ENCODE peak calls at places on chromosome 9, in six cellular contexts. X is heart right ventricle, A is aorta, V is endodermal cell, I is Right ventricle myocardium superior, J is MM.1S. M is an unnamed sample.
A peak's percentile ranks its signal among the peaks of the same experiment; 100 is the strongest.

GRCh38 chr9:72271617-72272478 is 93.2 kb downstream of the ZFAND5 start:
- DNase-seq in I (no peak), V (peak; percentile 86), J (peak; percentile 62), X (peak; percentile 55), A (no peak), M (no peak)

GRCh38 chr9:14313951-14314423 is at the start of gene NFIB:
- DNase-seq in J (peak; percentile 15), X (peak; percentile 58), V (no peak), I (peak; percentile 65), A (peak; percentile 65), M (peak; percentile 80)

GRCh38 chr9:1922026-1922425 is 93.1 kb upstream of the SMARCA2 start:
- DNase-seq in V (peak; percentile 67), I (no peak), X (no peak), J (no peak), A (no peak), M (no peak)

GRCh38 chr9:131740898-131741297 is 1.0 kb upstream of the RAPGEF1 start:
- DNase-seq in J (no peak), V (no peak), X (no peak), A (no peak), I (no peak), M (no peak)

GRCh38 chr9:13461588-13461987 is 182.1 kb upstream of the MPDZ start:
- DNase-seq in A (no peak), X (no peak), I (no peak), J (no peak), V (no peak), M (no peak)

GRCh38 chr9:93884808-93885207 is 70.3 kb downstream of the BARX1 start:
- DNase-seq in A (no peak), X (no peak), J (no peak), I (no peak), V (no peak), M (no peak)

GRCh38 chr9:122186301-122186700 is 26.6 kb downstream of the MORN5 start:
- DNase-seq in V (peak; percentile 68), J (no peak), X (no peak), A (no peak), I (no peak), M (peak; percentile 53)

GRCh38 chr9:76866689-76867088 is 39.2 kb downstream of the PRUNE2 start:
- DNase-seq in J (no peak), A (peak; percentile 62), V (no peak), X (no peak), I (no peak), M (no peak)

GRCh38 chr9:124869466-124869985 is 7.6 kb downstream of the ARPC5L start:
- DNase-seq in I (no peak), X (no peak), A (no peak), J (peak; percentile 31), V (peak; percentile 63), M (no peak)

GRCh38 chr9:33076031-33076359 is 479 bp downstream of the SMU1 start:
- DNase-seq in X (no peak), I (no peak), A (no peak), V (no peak), J (peak; percentile 8), M (no peak)

GRCh38 chr9:34962530-34962929 is 4.4 kb downstream of the PHF24 start:
- DNase-seq in X (no peak), A (no peak), I (no peak), J (no peak), V (no peak), M (no peak)

GRCh38 chr9:134623408-134624066 is 18.1 kb upstream of the COL5A1 start:
- DNase-seq in I (no peak), V (peak; percentile 41), J (no peak), A (peak; percentile 60), X (no peak), M (peak; percentile 80)

GRCh38 chr9:89579741-89580395 is 24.9 kb upstream of the GADD45G start:
- DNase-seq in X (no peak), J (no peak), V (no peak), I (peak; percentile 48), A (no peak), M (peak; percentile 50)

GRCh38 chr9:30039712-30040111 is 2344.7 kb upstream of the ACO1 start:
- DNase-seq in X (no peak), A (no peak), J (no peak), I (no peak), V (no peak), M (no peak)

GRCh38 chr9:116027511-116027910 is 126.1 kb upstream of the PAPPA start:
- DNase-seq in A (no peak), X (no peak), I (no peak), V (no peak), J (no peak), M (no peak)

GRCh38 chr9:89523948-89524347 is 26.0 kb upstream of the SEMA4D start:
- DNase-seq in A (no peak), X (no peak), J (peak; percentile 53), I (no peak), V (no peak), M (no peak)

M was measured in posterior vena cava.